ENCODE peak calls at places on chromosomes 13 and 19, in seven cellular contexts. One of them, this sample, is unnamed.

GRCh38 chr13:46575321-46575721 is 22.4 kb downstream of the LRCH1 start:
- DNase-seq in astrocyte of the spinal cord: no peak
- DNase-seq in heart right ventricle: no peak
- DNase-seq in tibial nerve: no peak
- DNase-seq in heart left ventricle: no peak
- DNase-seq in fibroblast of mammary gland: peak
- DNase-seq in WTC11: no peak
- DNase-seq in this sample: peak

GRCh38 chr19:38290631-38291147 is 13.4 kb upstream of the C19orf33 start:
- DNase-seq in fibroblast of mammary gland: peak
- DNase-seq in heart left ventricle: no peak
- DNase-seq in WTC11: no peak
- DNase-seq in heart right ventricle: no peak
- DNase-seq in tibial nerve: no peak
- DNase-seq in astrocyte of the spinal cord: peak
- DNase-seq in this sample: peak

GRCh38 chr13:91409661-91410060 is 11.2 kb downstream of the GPC5 start:
- DNase-seq in heart left ventricle: no peak
- DNase-seq in tibial nerve: no peak
- DNase-seq in heart right ventricle: no peak
- DNase-seq in astrocyte of the spinal cord: no peak
- DNase-seq in WTC11: no peak
- DNase-seq in fibroblast of mammary gland: no peak
- DNase-seq in this sample: no peak

GRCh38 chr13:65074248-65074647 is 2155.9 kb downstream of the PCDH9 start:
- DNase-seq in heart left ventricle: no peak
- DNase-seq in astrocyte of the spinal cord: no peak
- DNase-seq in tibial nerve: no peak
- DNase-seq in WTC11: no peak
- DNase-seq in heart right ventricle: no peak
- DNase-seq in fibroblast of mammary gland: no peak
- DNase-seq in this sample: no peak

GRCh38 chr13:75186384-75186783 is 295.6 kb downstream of the TBC1D4 start:
- DNase-seq in astrocyte of the spinal cord: no peak
- DNase-seq in fibroblast of mammary gland: no peak
- DNase-seq in WTC11: no peak
- DNase-seq in heart left ventricle: no peak
- DNase-seq in heart right ventricle: no peak
- DNase-seq in tibial nerve: no peak
- DNase-seq in this sample: peak

GRCh38 chr13:40552895-40553294 is 113.5 kb downstream of the FOXO1 start:
- DNase-seq in heart left ventricle: no peak
- DNase-seq in tibial nerve: no peak
- DNase-seq in heart right ventricle: no peak
- DNase-seq in WTC11: no peak
- DNase-seq in astrocyte of the spinal cord: no peak
- DNase-seq in fibroblast of mammary gland: no peak
- DNase-seq in this sample: no peak

GRCh38 chr13:100382787-100383186 is 205.8 kb downstream of the GGACT start:
- DNase-seq in heart left ventricle: no peak
- DNase-seq in tibial nerve: no peak
- DNase-seq in fibroblast of mammary gland: peak
- DNase-seq in astrocyte of the spinal cord: peak
- DNase-seq in WTC11: no peak
- DNase-seq in heart right ventricle: no peak
- DNase-seq in this sample: peak

GRCh38 chr13:101570410-101570809 is 117.9 kb downstream of the ITGBL1 start:
- DNase-seq in astrocyte of the spinal cord: no peak
- DNase-seq in WTC11: no peak
- DNase-seq in tibial nerve: no peak
- DNase-seq in heart left ventricle: no peak
- DNase-seq in fibroblast of mammary gland: no peak
- DNase-seq in heart right ventricle: no peak
- DNase-seq in this sample: no peak

GRCh38 chr19:44653977-44654784 is 10.5 kb downstream of the PVR start:
- DNase-seq in tibial nerve: peak
- DNase-seq in fibroblast of mammary gland: peak
- DNase-seq in astrocyte of the spinal cord: peak
- DNase-seq in heart right ventricle: peak
- DNase-seq in WTC11: peak
- DNase-seq in heart left ventricle: peak
- DNase-seq in this sample: peak

GRCh38 chr19:28691683-28692082 is 521.3 kb downstream of the UQCRFS1 start:
- DNase-seq in WTC11: no peak
- DNase-seq in tibial nerve: no peak
- DNase-seq in fibroblast of mammary gland: peak
- DNase-seq in heart right ventricle: no peak
- DNase-seq in heart left ventricle: no peak
- DNase-seq in astrocyte of the spinal cord: no peak
- DNase-seq in this sample: no peak

GRCh38 chr19:9828551-9829063 is 889 bp downstream of the UBL5 start:
- DNase-seq in heart right ventricle: no peak
- DNase-seq in fibroblast of mammary gland: no peak
- DNase-seq in heart left ventricle: no peak
- DNase-seq in WTC11: no peak
- DNase-seq in astrocyte of the spinal cord: no peak
- DNase-seq in tibial nerve: no peak
- DNase-seq in this sample: no peak

GRCh38 chr13:50809133-50810090 is 34.1 kb downstream of the DLEU7 start:
- DNase-seq in heart right ventricle: no peak
- DNase-seq in tibial nerve: no peak
- DNase-seq in heart left ventricle: no peak
- DNase-seq in WTC11: no peak
- DNase-seq in astrocyte of the spinal cord: no peak
- DNase-seq in fibroblast of mammary gland: no peak
- DNase-seq in this sample: no peak

GRCh38 chr13:23899555-23899954 is 2.3 kb upstream of the C1QTNF9B start:
- DNase-seq in heart right ventricle: no peak
- DNase-seq in heart left ventricle: no peak
- DNase-seq in tibial nerve: peak
- DNase-seq in fibroblast of mammary gland: peak
- DNase-seq in astrocyte of the spinal cord: peak
- DNase-seq in WTC11: no peak
- DNase-seq in this sample: peak

GRCh38 chr19:49836176-49837008 is 14.6 kb upstream of the PTOV1 start:
- DNase-seq in heart left ventricle: no peak
- DNase-seq in fibroblast of mammary gland: no peak
- DNase-seq in astrocyte of the spinal cord: no peak
- DNase-seq in tibial nerve: no peak
- DNase-seq in WTC11: no peak
- DNase-seq in heart right ventricle: no peak
- DNase-seq in this sample: no peak

GRCh38 chr13:97559030-97559429 is 125.1 kb downstream of the RAP2A start:
- DNase-seq in fibroblast of mammary gland: no peak
- DNase-seq in heart left ventricle: no peak
- DNase-seq in WTC11: no peak
- DNase-seq in heart right ventricle: no peak
- DNase-seq in tibial nerve: no peak
- DNase-seq in astrocyte of the spinal cord: no peak
- DNase-seq in this sample: no peak

GRCh38 chr13:20116213-20116612 is 44.6 kb downstream of the GJA3 start:
- DNase-seq in astrocyte of the spinal cord: no peak
- DNase-seq in heart right ventricle: no peak
- DNase-seq in WTC11: no peak
- DNase-seq in fibroblast of mammary gland: no peak
- DNase-seq in heart left ventricle: no peak
- DNase-seq in tibial nerve: no peak
- DNase-seq in this sample: no peak

GRCh38 chr19:11554160-11554559 is 4.9 kb downstream of the ELOF1 start:
- DNase-seq in tibial nerve: no peak
- DNase-seq in fibroblast of mammary gland: no peak
- DNase-seq in heart left ventricle: no peak
- DNase-seq in WTC11: no peak
- DNase-seq in astrocyte of the spinal cord: no peak
- DNase-seq in heart right ventricle: no peak
- DNase-seq in this sample: no peak

GRCh38 chr19:18401580-18402112 is 4.2 kb upstream of the LRRC25 start:
- DNase-seq in heart left ventricle: peak
- DNase-seq in fibroblast of mammary gland: peak
- DNase-seq in heart right ventricle: peak
- DNase-seq in tibial nerve: peak
- DNase-seq in astrocyte of the spinal cord: peak
- DNase-seq in WTC11: no peak
- DNase-seq in this sample: peak
- TF ChIP-seq CTCF in heart left ventricle: peak
- TF ChIP-seq CTCF in fibroblast of mammary gland: peak
- TF ChIP-seq CTCF in heart right ventricle: peak
- TF ChIP-seq CTCF in tibial nerve: peak
- TF ChIP-seq CTCF in astrocyte of the spinal cord: peak
- TF ChIP-seq CTCF in WTC11: no peak
- TF ChIP-seq CTCF in this sample: peak

GRCh38 chr13:25756916-25757315 is 294.9 kb downstream of the SHISA2 start:
- DNase-seq in astrocyte of the spinal cord: no peak
- DNase-seq in heart left ventricle: no peak
- DNase-seq in tibial nerve: no peak
- DNase-seq in fibroblast of mammary gland: no peak
- DNase-seq in WTC11: no peak
- DNase-seq in heart right ventricle: no peak
- DNase-seq in this sample: no peak
- TF ChIP-seq CTCF in astrocyte of the spinal cord: peak
- TF ChIP-seq CTCF in heart left ventricle: no peak
- TF ChIP-seq CTCF in tibial nerve: no peak
- TF ChIP-seq CTCF in fibroblast of mammary gland: no peak
- TF ChIP-seq CTCF in WTC11: no peak
- TF ChIP-seq CTCF in heart right ventricle: no peak
- TF ChIP-seq CTCF in this sample: no peak

DNA sequence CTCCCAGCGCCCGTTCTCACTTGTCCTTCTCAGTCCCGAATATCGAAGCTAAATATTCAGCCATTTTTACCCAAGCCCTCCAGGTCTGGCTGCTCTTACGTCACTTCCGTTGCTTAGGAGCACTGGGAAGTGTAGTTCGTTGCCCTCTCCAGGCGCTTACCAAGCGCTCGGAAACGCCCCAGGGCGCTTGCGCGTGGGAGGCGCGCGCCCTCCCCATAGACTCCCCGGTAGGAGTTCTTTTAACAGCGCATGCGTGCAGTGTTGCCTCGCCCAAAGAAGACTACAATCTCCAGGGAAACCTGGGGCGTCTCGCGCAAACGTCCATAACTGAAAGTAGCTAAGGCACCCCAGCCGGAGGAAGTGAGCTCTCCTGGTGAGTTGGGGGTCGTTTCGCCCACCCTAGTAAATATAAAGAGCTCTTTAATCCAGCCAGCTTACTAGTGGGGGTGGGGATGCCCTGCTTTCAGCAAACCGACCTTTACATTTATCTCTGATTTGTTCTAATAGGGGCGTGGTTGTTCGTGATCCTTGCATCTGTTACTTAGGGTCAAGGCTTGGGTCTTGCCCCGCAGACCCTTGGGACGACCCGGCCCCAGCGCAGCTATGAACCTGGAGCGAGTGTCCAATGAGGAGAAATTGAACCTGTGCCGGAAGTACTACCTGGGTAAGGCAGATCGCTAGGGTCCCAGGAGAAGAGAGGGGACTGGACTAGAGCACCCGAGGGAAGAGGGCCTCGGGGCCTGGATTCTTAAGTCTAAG is at the start of the genes PSENEN and U2AF1L4:
- DNase-seq in heart right ventricle: peak
- DNase-seq in WTC11: peak
- DNase-seq in fibroblast of mammary gland: peak
- DNase-seq in tibial nerve: peak
- DNase-seq in heart left ventricle: peak
- DNase-seq in astrocyte of the spinal cord: peak
- DNase-seq in this sample: peak
- TF ChIP-seq CTCF in heart right ventricle: no peak
- TF ChIP-seq CTCF in WTC11: no peak
- TF ChIP-seq CTCF in fibroblast of mammary gland: no peak
- TF ChIP-seq CTCF in tibial nerve: no peak
- TF ChIP-seq CTCF in heart left ventricle: no peak
- TF ChIP-seq CTCF in astrocyte of the spinal cord: no peak
- TF ChIP-seq CTCF in this sample: no peak

GRCh38 chr19:35792312-35792711 is 16.9 kb downstream of the ARHGAP33 start:
- DNase-seq in heart right ventricle: no peak
- DNase-seq in heart left ventricle: no peak
- DNase-seq in fibroblast of mammary gland: no peak
- DNase-seq in astrocyte of the spinal cord: no peak
- DNase-seq in tibial nerve: no peak
- DNase-seq in WTC11: no peak
- DNase-seq in this sample: no peak

GRCh38 chr19:35789978-35790944 is 14.9 kb downstream of the ARHGAP33 start:
- DNase-seq in WTC11: no peak
- DNase-seq in tibial nerve: no peak
- DNase-seq in fibroblast of mammary gland: no peak
- DNase-seq in heart left ventricle: no peak
- DNase-seq in heart right ventricle: no peak
- DNase-seq in astrocyte of the spinal cord: no peak
- DNase-seq in this sample: no peak

GRCh38 chr19:35792888-35793287 is 17.5 kb downstream of the ARHGAP33 start:
- DNase-seq in WTC11: no peak
- DNase-seq in heart right ventricle: no peak
- DNase-seq in tibial nerve: no peak
- DNase-seq in heart left ventricle: no peak
- DNase-seq in astrocyte of the spinal cord: no peak
- DNase-seq in fibroblast of mammary gland: no peak
- DNase-seq in this sample: no peak

GRCh38 chr19:35791814-35792279 is 16.5 kb downstream of the ARHGAP33 start:
- DNase-seq in heart right ventricle: no peak
- DNase-seq in WTC11: no peak
- DNase-seq in astrocyte of the spinal cord: no peak
- DNase-seq in fibroblast of mammary gland: no peak
- DNase-seq in tibial nerve: no peak
- DNase-seq in heart left ventricle: no peak
- DNase-seq in this sample: no peak

DNA sequence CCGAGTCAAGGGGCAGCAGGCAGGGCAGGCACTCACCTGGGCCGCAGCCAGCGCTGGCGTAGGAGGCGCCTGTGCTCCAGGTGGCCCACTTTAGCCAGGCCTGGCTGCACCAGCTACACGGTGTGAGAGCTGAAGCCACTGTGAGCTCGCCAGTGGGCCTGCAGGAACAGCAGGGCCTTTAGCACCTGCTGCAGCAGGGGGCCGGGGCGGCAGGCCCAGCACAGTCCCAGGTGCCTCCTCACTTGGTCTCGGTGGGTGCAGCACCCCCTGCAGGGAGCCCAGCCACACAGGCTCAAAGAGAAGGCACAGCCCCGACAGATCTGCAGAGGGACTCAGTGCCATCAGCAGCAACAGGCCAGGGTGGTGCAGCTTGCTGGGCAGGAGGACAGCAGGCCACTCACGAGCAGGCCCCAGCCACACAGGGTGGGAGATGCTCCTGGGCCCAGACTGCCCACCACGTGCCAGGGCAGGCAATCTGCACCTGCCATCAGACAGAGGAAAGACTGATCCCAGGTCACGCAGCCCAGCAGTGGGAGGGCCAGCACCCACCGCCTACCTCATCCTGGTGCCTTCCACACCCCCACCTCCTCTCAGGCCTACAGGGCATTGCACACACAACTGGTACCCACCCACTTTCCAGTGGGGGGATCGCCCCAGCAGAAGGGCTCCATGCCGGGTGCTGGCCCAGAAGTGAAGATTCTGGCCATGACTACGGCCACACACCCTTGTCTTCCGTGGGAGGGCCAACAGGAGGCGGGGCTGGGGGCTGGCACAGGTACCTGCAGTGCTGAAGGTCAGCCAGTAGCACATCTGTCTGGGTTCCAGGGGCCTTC is 15.8 kb downstream of the ARHGAP33 start:
- DNase-seq in tibial nerve: no peak
- DNase-seq in fibroblast of mammary gland: no peak
- DNase-seq in heart left ventricle: no peak
- DNase-seq in astrocyte of the spinal cord: no peak
- DNase-seq in WTC11: no peak
- DNase-seq in heart right ventricle: no peak
- DNase-seq in this sample: no peak
- TF ChIP-seq CTCF in tibial nerve: no peak
- TF ChIP-seq CTCF in fibroblast of mammary gland: peak
- TF ChIP-seq CTCF in heart left ventricle: no peak
- TF ChIP-seq CTCF in astrocyte of the spinal cord: no peak
- TF ChIP-seq CTCF in WTC11: no peak
- TF ChIP-seq CTCF in heart right ventricle: no peak
- TF ChIP-seq CTCF in this sample: no peak